ENCODE peak calls at places on chromosomes 11 and 22, in seven cellular contexts. R is CD4-positive, CD25-positive, alpha-beta regulatory T cell; Q is pancreas; W is psoas muscle; U is neuronal stem cell; X is prostate gland; C is heart left ventricle. F is an unnamed sample. For H3K27me3 and H3K4me1, the result is how much of the 10 kb centered on the place peaks cover.

GRCh38 chr11:71977743-71978418 is 20.8 kb upstream of the IL18BP start:
- DNase-seq in W (no peak), R (peak), C (peak), X (peak), U (peak), Q (no peak), F (peak)

GRCh38 chr11:46134540-46134939 is 13.3 kb upstream of the PHF21A start:
- DNase-seq in U (no peak), Q (no peak), W (no peak), C (no peak), X (no peak), R (no peak), F (no peak)

GRCh38 chr22:20150381-20151275 is at the start of gene CCDC188:
- DNase-seq in Q (no peak), X (no peak), W (no peak), U (no peak), C (no peak), R (no peak), F (no peak)

GRCh38 chr11:94513091-94513490 is 830 bp downstream of the C11orf97 start:
- DNase-seq in R (no peak), C (no peak), U (no peak), Q (no peak), X (no peak), W (no peak), F (no peak)

GRCh38 chr11:12642040-12642439 is 32.2 kb upstream of the TEAD1 start:
- DNase-seq in R (no peak), C (no peak), W (no peak), U (no peak), X (no peak), Q (no peak), F (no peak)

GRCh38 chr22:30893434-30894370 is 74.9 kb downstream of the MORC2 start:
- DNase-seq in Q (no peak), X (no peak), W (no peak), C (no peak), U (no peak), R (peak), F (no peak)

GRCh38 chr22:17013396-17014100 is 5.5 kb upstream of the GAB4 start:
- DNase-seq in X (no peak), R (no peak), W (no peak), Q (no peak), U (no peak), C (no peak), F (no peak)

GRCh38 chr11:19380375-19380774 is 139.6 kb upstream of the E2F8 start:
- DNase-seq in U (no peak), R (no peak), C (no peak), Q (no peak), W (no peak), X (no peak), F (no peak)

GRCh38 chr11:41431784-41432183 is 27.7 kb downstream of the LRRC4C start:
- DNase-seq in X (no peak), W (no peak), R (no peak), C (no peak), Q (no peak), U (no peak), F (no peak)

GRCh38 chr11:95991545-95991944 is 67.6 kb upstream of the MTMR2 start:
- DNase-seq in U (no peak), R (no peak), X (no peak), Q (no peak), C (no peak), W (no peak), F (no peak)

GRCh38 chr11:72712876-72713275 is 38.7 kb upstream of the PDE2A start:
- DNase-seq in R (no peak), U (no peak), X (no peak), Q (no peak), C (no peak), W (no peak), F (no peak)

GRCh38 chr11:73931039-73931645 is 19.7 kb upstream of the DNAJB13 start:
- DNase-seq in X (no peak), U (peak), W (no peak), R (peak), Q (no peak), C (no peak), F (no peak)

GRCh38 chr11:86952933-86953637 is 2.1 kb downstream of the FZD4 start:
- DNase-seq in R (no peak), U (no peak), W (no peak), C (no peak), X (no peak), Q (no peak), F (no peak)
- H3K4me3 ChIP-seq in R (no peak), U (no peak), W (peak), C (peak), X (peak), Q (no peak), F (peak)

DNA sequence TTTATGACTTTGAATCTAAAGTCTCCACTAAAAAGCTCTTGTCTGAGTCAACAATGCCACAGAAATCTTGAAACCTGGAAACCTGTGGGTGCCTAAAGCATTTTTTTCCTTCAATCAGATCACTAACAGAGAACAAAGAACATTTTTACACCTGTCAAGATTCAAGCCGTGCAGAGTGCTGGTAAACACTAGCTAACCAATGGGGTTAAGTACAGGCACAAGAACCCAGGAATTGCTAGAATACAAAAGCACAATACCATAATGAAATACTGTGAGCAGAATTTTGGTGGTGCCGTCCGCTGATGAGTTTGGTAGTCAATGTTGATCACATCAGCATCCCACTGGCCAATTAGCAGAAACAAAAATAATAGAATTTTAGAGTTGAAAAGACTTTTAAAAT is 380.3 kb upstream of the PITPNB start:
- DNase-seq in R (no peak), Q (no peak), W (no peak), U (no peak), X (no peak), C (no peak), F (no peak)
- H3K27me3 ChIP-seq in R (under half), Q (under half), W (under half), U (under half), X (under half), C (under half), F (under half)

GRCh38 chr11:48051217-48051848 is 71.0 kb downstream of the PTPRJ start:
- DNase-seq in W (no peak), X (no peak), R (no peak), Q (no peak), C (no peak), U (no peak), F (no peak)

GRCh38 chr11:48049036-48049435 is 68.7 kb downstream of the PTPRJ start:
- DNase-seq in Q (no peak), R (no peak), C (no peak), W (no peak), X (no peak), U (no peak), F (no peak)

GRCh38 chr11:48047616-48048015 is 67.3 kb downstream of the PTPRJ start:
- DNase-seq in W (no peak), C (no peak), U (no peak), R (no peak), Q (no peak), X (no peak), F (no peak)

GRCh38 chr11:48052183-48053040 is 72.1 kb downstream of the PTPRJ start:
- DNase-seq in C (no peak), Q (no peak), R (no peak), U (no peak), X (peak), W (no peak), F (peak)

GRCh38 chr11:48050304-48050703 is 69.9 kb downstream of the PTPRJ start:
- DNase-seq in U (no peak), Q (no peak), X (no peak), C (no peak), W (no peak), R (no peak), F (no peak)
- H3K4me1 ChIP-seq in U (under half), Q (under half), X (under half), C (under half), W (under half), R (under half), F (under half)

DNA sequence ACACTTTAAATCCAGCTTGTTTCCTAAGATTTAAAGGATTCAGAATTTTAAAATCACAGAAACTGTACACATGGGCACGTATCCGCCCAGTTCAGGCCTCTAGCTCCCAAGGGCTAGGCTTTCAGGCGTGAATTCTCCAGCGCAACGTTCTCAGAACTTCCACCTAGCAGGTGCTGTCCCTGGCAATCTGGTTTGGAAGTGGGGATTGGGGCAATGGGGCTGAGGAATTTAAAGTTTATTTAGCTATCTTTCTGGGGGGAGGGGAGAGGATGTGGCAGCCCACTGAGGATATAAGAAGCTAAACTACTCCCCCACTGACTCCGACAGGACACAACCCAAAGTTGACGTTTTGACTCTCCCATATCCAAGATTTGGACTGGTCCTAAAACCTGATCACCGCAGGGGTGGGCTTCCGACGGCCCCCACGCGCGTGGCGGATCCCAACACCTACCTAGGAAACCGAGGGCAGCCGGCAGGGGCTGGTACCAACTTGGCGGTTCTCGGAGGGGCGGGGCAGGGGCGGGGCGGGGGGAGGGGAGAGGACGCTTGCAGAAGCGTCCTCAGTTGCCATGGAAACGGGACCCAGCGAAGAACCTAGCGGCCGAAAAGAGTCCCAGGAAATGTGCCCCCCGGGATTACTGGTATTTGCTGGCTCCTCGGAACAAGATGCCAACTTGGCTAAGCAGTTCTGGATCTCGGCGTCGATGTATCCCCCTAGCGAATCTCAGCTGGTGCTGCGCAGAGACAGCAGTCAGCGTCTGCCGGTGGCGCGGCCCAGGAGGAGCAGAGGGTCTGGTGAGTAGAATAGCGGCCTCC is at the start of gene HOATZ:
- DNase-seq in R (peak), X (no peak), Q (no peak), U (peak), W (no peak), C (no peak), F (no peak)
- H3K4me3 ChIP-seq in R (no peak), X (no peak), Q (no peak), U (no peak), W (peak), C (no peak), F (no peak)